ENCODE peak calls at places on chromosome 21, in four cellular contexts. One of them, this sample, is unnamed.

GRCh38 chr21:34113842-34114241 is 40.5 kb downstream of the MRPS6 start:
- DNase-seq in breast epithelium: no peak
- DNase-seq in mammary epithelial cell: no peak
- DNase-seq in HAP-1: no peak
- DNase-seq in this sample: no peak

GRCh38 chr21:27759091-27759659 is 792.3 kb upstream of the ADAMTS5 start:
- DNase-seq in breast epithelium: no peak
- DNase-seq in mammary epithelial cell: no peak
- DNase-seq in HAP-1: no peak
- DNase-seq in this sample: no peak

GRCh38 chr21:34034369-34035014 is 38.9 kb upstream of the MRPS6 start:
- DNase-seq in breast epithelium: no peak
- DNase-seq in mammary epithelial cell: no peak
- DNase-seq in HAP-1: no peak
- DNase-seq in this sample: no peak

GRCh38 chr21:37219766-37220432 is 47.2 kb downstream of the VPS26C start:
- DNase-seq in breast epithelium: no peak
- DNase-seq in mammary epithelial cell: no peak
- DNase-seq in HAP-1: no peak
- DNase-seq in this sample: peak

GRCh38 chr21:26404288-26404687 is 168.8 kb downstream of the CYYR1 start:
- DNase-seq in breast epithelium: no peak
- DNase-seq in mammary epithelial cell: no peak
- DNase-seq in HAP-1: no peak
- DNase-seq in this sample: no peak

GRCh38 chr21:34743831-34744230 is 75.0 kb downstream of the CLIC6 start:
- DNase-seq in breast epithelium: peak
- DNase-seq in mammary epithelial cell: peak
- DNase-seq in HAP-1: no peak
- DNase-seq in this sample: no peak

GRCh38 chr21:26100573-26100972 is 70.0 kb downstream of the APP start:
- DNase-seq in breast epithelium: no peak
- DNase-seq in mammary epithelial cell: no peak
- DNase-seq in HAP-1: no peak
- DNase-seq in this sample: no peak

GRCh38 chr21:26923986-26924385 is 42.9 kb downstream of the ADAMTS5 start:
- DNase-seq in breast epithelium: no peak
- DNase-seq in mammary epithelial cell: no peak
- DNase-seq in HAP-1: no peak
- DNase-seq in this sample: no peak

GRCh38 chr21:35326677-35327076 is 277.6 kb upstream of the RUNX1 start:
- DNase-seq in breast epithelium: no peak
- DNase-seq in mammary epithelial cell: no peak
- DNase-seq in HAP-1: no peak
- DNase-seq in this sample: no peak

GRCh38 chr21:34011660-34012059 is 61.7 kb upstream of the MRPS6 start:
- DNase-seq in breast epithelium: no peak
- DNase-seq in mammary epithelial cell: no peak
- DNase-seq in HAP-1: no peak
- DNase-seq in this sample: no peak

GRCh38 chr21:25490742-25491141 is 116.5 kb downstream of the MRPL39 start:
- DNase-seq in breast epithelium: no peak
- DNase-seq in mammary epithelial cell: no peak
- DNase-seq in HAP-1: no peak
- DNase-seq in this sample: no peak

GRCh38 chr21:33531007-33531406 is 10.9 kb downstream of the GART start:
- DNase-seq in breast epithelium: no peak
- DNase-seq in mammary epithelial cell: no peak
- DNase-seq in HAP-1: no peak
- DNase-seq in this sample: no peak

GRCh38 chr21:40020651-40021050 is 153.4 kb downstream of the PCP4 start:
- DNase-seq in breast epithelium: no peak
- DNase-seq in mammary epithelial cell: no peak
- DNase-seq in HAP-1: no peak
- DNase-seq in this sample: no peak

GRCh38 chr21:32930673-32931072 is 95.1 kb upstream of the OLIG2 start:
- DNase-seq in breast epithelium: no peak
- DNase-seq in mammary epithelial cell: no peak
- DNase-seq in HAP-1: no peak
- DNase-seq in this sample: no peak

GRCh38 chr21:34517039-34517438 is 5.0 kb upstream of the KCNE1 start:
- DNase-seq in breast epithelium: no peak
- DNase-seq in mammary epithelial cell: no peak
- DNase-seq in HAP-1: no peak
- DNase-seq in this sample: no peak

GRCh38 chr21:37829447-37829846 is 86.8 kb downstream of the KCNJ6 start:
- DNase-seq in breast epithelium: no peak
- DNase-seq in mammary epithelial cell: peak
- DNase-seq in HAP-1: no peak
- DNase-seq in this sample: no peak

GRCh38 chr21:15221799-15222386 is 157.1 kb upstream of the NRIP1 start:
- DNase-seq in breast epithelium: no peak
- DNase-seq in mammary epithelial cell: peak
- DNase-seq in HAP-1: peak
- DNase-seq in this sample: no peak

GRCh38 chr21:37208056-37208705 is 59.0 kb downstream of the VPS26C start:
- DNase-seq in breast epithelium: peak
- DNase-seq in mammary epithelial cell: no peak
- DNase-seq in HAP-1: no peak
- DNase-seq in this sample: no peak

GRCh38 chr21:36589352-36589971 is 109.5 kb upstream of the SIM2 start:
- DNase-seq in breast epithelium: no peak
- DNase-seq in mammary epithelial cell: no peak
- DNase-seq in HAP-1: peak
- DNase-seq in this sample: peak

GRCh38 chr21:27513825-27514224 is 546.9 kb upstream of the ADAMTS5 start:
- DNase-seq in breast epithelium: no peak
- DNase-seq in mammary epithelial cell: peak
- DNase-seq in HAP-1: no peak
- DNase-seq in this sample: no peak

GRCh38 chr21:31446206-31446900 is 102.3 kb upstream of the TIAM1 start:
- DNase-seq in breast epithelium: no peak
- DNase-seq in mammary epithelial cell: no peak
- DNase-seq in HAP-1: no peak
- DNase-seq in this sample: peak

GRCh38 chr21:34073032-34073748 is at the start of the genes MRPS6 and SLC5A3:
- DNase-seq in breast epithelium: peak
- DNase-seq in mammary epithelial cell: peak
- DNase-seq in HAP-1: peak
- DNase-seq in this sample: peak

GRCh38 chr21:17613242-17613676 is 558 bp upstream of the BTG3 start:
- DNase-seq in breast epithelium: no peak
- DNase-seq in mammary epithelial cell: no peak
- DNase-seq in HAP-1: no peak
- DNase-seq in this sample: no peak

GRCh38 chr21:35198004-35198403 is 148.9 kb upstream of the RUNX1 start:
- DNase-seq in breast epithelium: no peak
- DNase-seq in mammary epithelial cell: peak
- DNase-seq in HAP-1: no peak
- DNase-seq in this sample: no peak

GRCh38 chr21:31410763-31411278 is 66.8 kb upstream of the TIAM1 start:
- DNase-seq in breast epithelium: no peak
- DNase-seq in mammary epithelial cell: no peak
- DNase-seq in HAP-1: no peak
- DNase-seq in this sample: no peak

GRCh38 chr21:44967082-44968047 is 27.5 kb downstream of the SLX9 start:
- DNase-seq in breast epithelium: no peak
- DNase-seq in mammary epithelial cell: no peak
- DNase-seq in HAP-1: no peak
- DNase-seq in this sample: peak
- H3K4me3 ChIP-seq in breast epithelium: no peak
- H3K4me3 ChIP-seq in mammary epithelial cell: no peak
- H3K4me3 ChIP-seq in HAP-1: no peak
- H3K4me3 ChIP-seq in this sample: no peak

GRCh38 chr21:45644041-45644906 is 749 bp downstream of the PCBP3 start:
- DNase-seq in breast epithelium: no peak
- DNase-seq in mammary epithelial cell: no peak
- DNase-seq in HAP-1: no peak
- DNase-seq in this sample: peak
- H3K4me3 ChIP-seq in breast epithelium: peak
- H3K4me3 ChIP-seq in mammary epithelial cell: no peak
- H3K4me3 ChIP-seq in HAP-1: peak
- H3K4me3 ChIP-seq in this sample: peak

GRCh38 chr21:38839683-38840286 is 34.1 kb downstream of the ETS2 start:
- DNase-seq in breast epithelium: no peak
- DNase-seq in mammary epithelial cell: peak
- DNase-seq in HAP-1: no peak
- DNase-seq in this sample: no peak

GRCh38 chr21:38840456-38841129 is 34.9 kb downstream of the ETS2 start:
- DNase-seq in breast epithelium: no peak
- DNase-seq in mammary epithelial cell: no peak
- DNase-seq in HAP-1: no peak
- DNase-seq in this sample: no peak

GRCh38 chr21:38838598-38839369 is 33.1 kb downstream of the ETS2 start:
- DNase-seq in breast epithelium: no peak
- DNase-seq in mammary epithelial cell: no peak
- DNase-seq in HAP-1: no peak
- DNase-seq in this sample: no peak

GRCh38 chr21:38837806-38838461 is 32.2 kb downstream of the ETS2 start:
- DNase-seq in breast epithelium: no peak
- DNase-seq in mammary epithelial cell: no peak
- DNase-seq in HAP-1: no peak
- DNase-seq in this sample: no peak

GRCh38 chr21:38839370-38839681 is 33.6 kb downstream of the ETS2 start:
- DNase-seq in breast epithelium: no peak
- DNase-seq in mammary epithelial cell: no peak
- DNase-seq in HAP-1: no peak
- DNase-seq in this sample: no peak
- H3K4me3 ChIP-seq in breast epithelium: no peak
- H3K4me3 ChIP-seq in mammary epithelial cell: no peak
- H3K4me3 ChIP-seq in HAP-1: no peak
- H3K4me3 ChIP-seq in this sample: no peak

GRCh38 chr21:45512626-45513002 is 29.6 kb downstream of the SLC19A1 start:
- DNase-seq in breast epithelium: no peak
- DNase-seq in mammary epithelial cell: no peak
- DNase-seq in HAP-1: no peak
- DNase-seq in this sample: no peak

GRCh38 chr21:45510466-45510955 is 31.7 kb downstream of the SLC19A1 start:
- DNase-seq in breast epithelium: no peak
- DNase-seq in mammary epithelial cell: no peak
- DNase-seq in HAP-1: no peak
- DNase-seq in this sample: no peak

GRCh38 chr21:45509566-45510465 is 32.4 kb downstream of the SLC19A1 start:
- DNase-seq in breast epithelium: no peak
- DNase-seq in mammary epithelial cell: no peak
- DNase-seq in HAP-1: no peak
- DNase-seq in this sample: no peak

GRCh38 chr21:45511661-45512431 is 30.4 kb downstream of the SLC19A1 start:
- DNase-seq in breast epithelium: no peak
- DNase-seq in mammary epithelial cell: no peak
- DNase-seq in HAP-1: no peak
- DNase-seq in this sample: peak

DNA sequence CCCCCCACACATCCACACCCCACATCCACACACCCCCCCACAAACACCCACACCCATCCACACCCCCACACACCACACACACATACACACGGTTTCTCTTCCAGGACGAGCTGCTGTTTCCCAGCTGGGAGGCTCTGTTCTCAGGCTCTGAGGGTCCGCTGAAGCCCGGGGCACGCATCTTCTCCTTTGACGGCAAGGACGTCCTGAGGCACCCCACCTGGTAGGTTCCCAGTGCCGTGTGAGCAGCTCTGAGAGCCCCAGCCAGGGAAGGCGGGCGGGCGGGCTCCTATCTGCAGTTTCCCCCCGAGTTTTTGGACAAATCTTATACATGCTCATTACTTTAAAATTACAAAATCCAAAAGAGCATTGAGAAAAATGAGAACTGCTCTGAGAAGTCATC is 31.2 kb downstream of the SLC19A1 start:
- DNase-seq in breast epithelium: no peak
- DNase-seq in mammary epithelial cell: no peak
- DNase-seq in HAP-1: no peak
- DNase-seq in this sample: no peak
- H3K4me3 ChIP-seq in breast epithelium: no peak
- H3K4me3 ChIP-seq in mammary epithelial cell: no peak
- H3K4me3 ChIP-seq in HAP-1: no peak
- H3K4me3 ChIP-seq in this sample: no peak

GRCh38 chr21:42233067-42233981 is 14.4 kb downstream of the ABCG1 start:
- DNase-seq in breast epithelium: no peak
- DNase-seq in mammary epithelial cell: no peak
- DNase-seq in HAP-1: no peak
- DNase-seq in this sample: peak
- H3K4me3 ChIP-seq in breast epithelium: no peak
- H3K4me3 ChIP-seq in mammary epithelial cell: no peak
- H3K4me3 ChIP-seq in HAP-1: no peak
- H3K4me3 ChIP-seq in this sample: peak

DNA sequence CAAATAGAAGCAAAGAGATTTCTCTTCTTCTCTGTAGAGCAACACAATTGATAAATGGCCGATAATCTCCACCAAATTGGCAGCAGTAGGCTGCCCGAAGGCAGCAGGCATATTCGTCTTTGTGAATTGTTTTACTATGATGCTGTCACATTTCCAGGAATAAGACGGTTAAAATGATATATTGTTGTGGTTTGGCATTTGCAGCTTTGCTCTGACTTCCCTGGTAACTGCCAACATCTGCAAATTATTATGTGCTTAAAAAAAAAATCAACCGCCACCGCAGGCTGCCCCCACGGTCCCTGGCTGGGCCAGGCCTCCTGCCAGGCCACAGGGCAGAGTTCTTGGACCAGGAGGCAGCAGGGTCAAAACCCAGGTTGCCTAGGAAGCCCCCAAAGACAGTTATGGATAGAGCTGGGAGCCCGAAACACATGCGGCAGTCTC is 179.3 kb downstream of the ETS2 start:
- DNase-seq in breast epithelium: no peak
- DNase-seq in mammary epithelial cell: peak
- DNase-seq in HAP-1: no peak
- DNase-seq in this sample: peak
- H3K4me3 ChIP-seq in breast epithelium: no peak
- H3K4me3 ChIP-seq in mammary epithelial cell: no peak
- H3K4me3 ChIP-seq in HAP-1: no peak
- H3K4me3 ChIP-seq in this sample: peak